ENCODE peak calls at places on chromosomes 6 and 20, in five cellular contexts. V is heart right ventricle; X is lung microvascular endothelial cell; K is T-helper 2 cell; Q is activated CD8-positive, alpha-beta memory T cell treated with anti-CD3 and anti-CD28 coated beads for 1 hour. I is an unnamed sample.

GRCh38 chr6:94463306-94463705 is 1043.9 kb upstream of the EPHA7 start:
- DNase-seq in V (no peak), X (no peak), K (no peak), Q (no peak), I (no peak)

GRCh38 chr6:150417899-150418824 is 49.4 kb downstream of the IYD start:
- DNase-seq in V (no peak), X (peak), K (no peak), Q (no peak), I (peak)

GRCh38 chr6:54981647-54982046 is 135.1 kb downstream of the FAM83B start:
- DNase-seq in V (no peak), X (no peak), K (no peak), Q (no peak), I (no peak)

GRCh38 chr20:23164176-23164601 is 78.1 kb upstream of the CD93 start:
- DNase-seq in V (no peak), X (no peak), K (no peak), Q (no peak), I (no peak)

GRCh38 chr6:140203611-140204553 is 829.4 kb upstream of the CITED2 start:
- DNase-seq in V (no peak), X (peak), K (no peak), Q (no peak), I (peak)

GRCh38 chr6:70479236-70479635 is 65.9 kb downstream of the FAM135A start:
- DNase-seq in V (no peak), X (no peak), K (no peak), Q (no peak), I (peak)

GRCh38 chr6:137547186-137547585 is 53.0 kb upstream of the OLIG3 start:
- DNase-seq in V (no peak), X (no peak), K (no peak), Q (no peak), I (no peak)

GRCh38 chr6:30195951-30196350 is 17.3 kb downstream of the TRIM26 start:
- DNase-seq in V (no peak), X (no peak), K (no peak), Q (no peak), I (no peak)

GRCh38 chr6:167680605-167681149 is 146.0 kb upstream of the AFDN start:
- DNase-seq in V (no peak), X (no peak), K (no peak), Q (no peak), I (no peak)

GRCh38 chr6:41055149-41055548 is 2.1 kb downstream of the APOBEC2 start:
- DNase-seq in V (peak), X (no peak), K (no peak), Q (no peak), I (peak)

GRCh38 chr20:61576372-61576771 is 324.3 kb downstream of the CDH4 start:
- DNase-seq in V (no peak), X (no peak), K (no peak), Q (no peak), I (no peak)

GRCh38 chr6:163113358-163113962 is 301.1 kb upstream of the QKI start:
- DNase-seq in V (no peak), X (no peak), K (no peak), Q (no peak), I (no peak)

GRCh38 chr20:62475819-62476073 is at the start of gene GATA5:
- DNase-seq in V (no peak), X (no peak), K (no peak), Q (no peak), I (peak)

GRCh38 chr20:51334609-51335008 is 207.9 kb downstream of the NFATC2 start:
- DNase-seq in V (no peak), X (no peak), K (no peak), Q (no peak), I (no peak)

GRCh38 chr6:30075987-30076311 is 380 bp upstream of the RNF39 start:
- DNase-seq in V (no peak), X (no peak), K (no peak), Q (no peak), I (no peak)

GRCh38 chr20:48180039-48180438 is 394.8 kb upstream of the SULF2 start:
- DNase-seq in V (no peak), X (peak), K (no peak), Q (no peak), I (peak)

GRCh38 chr6:51398064-51398740 is 579.5 kb downstream of the TFAP2B start:
- DNase-seq in V (no peak), X (peak), K (no peak), Q (no peak), I (peak)

GRCh38 chr6:169806718-169807117 is 55.3 kb downstream of the ERMARD start:
- DNase-seq in V (no peak), X (no peak), K (no peak), Q (no peak), I (no peak)

GRCh38 chr20:63035284-63036185 is 28.8 kb upstream of the BHLHE23 start:
- DNase-seq in V (peak), X (no peak), K (peak), Q (no peak), I (no peak)

GRCh38 chr6:132126150-132126549 is 175.0 kb upstream of the CCN2 start:
- DNase-seq in V (no peak), X (no peak), K (no peak), Q (no peak), I (no peak)

GRCh38 chr6:111759836-111760785 is 113.1 kb downstream of the FYN start:
- DNase-seq in V (no peak), X (no peak), K (no peak), Q (no peak), I (no peak)

GRCh38 chr20:54468082-54468481 is 7.3 kb upstream of the DOK5 start:
- DNase-seq in V (no peak), X (no peak), K (no peak), Q (no peak), I (no peak)

GRCh38 chr6:14001329-14002012 is 76.7 kb downstream of the RNF182 start:
- DNase-seq in V (no peak), X (no peak), K (no peak), Q (no peak), I (peak)

GRCh38 chr20:63507083-63507743 is 8.3 kb upstream of the EEF1A2 start:
- DNase-seq in V (no peak), X (no peak), K (no peak), Q (no peak), I (no peak)

GRCh38 chr20:3775457-3775856 is 5.8 kb downstream of the SPEF1 start:
- DNase-seq in V (no peak), X (no peak), K (no peak), Q (no peak), I (no peak)

I was measured in NCI-H69.